ENCODE peak calls at places on chromosomes 3 and 15, in five cellular contexts. One of them, this sample, is unnamed.

GRCh38 chr3:188296761-188297689 is 143.1 kb downstream of the LPP start:
- DNase-seq in IMR-90: peak; percentile 83
- DNase-seq in HuH-7.5: no peak
- DNase-seq in psoas muscle: no peak
- DNase-seq in activated CD4-positive, alpha-beta T cell treated with anti-CD3 and anti-CD28 coated beads, Interleukin-2, amount 10 ng/mL, durations not matched to agents 24 days and 14 days: no peak
- DNase-seq in this sample: no peak

GRCh38 chr3:178152988-178153387 is 383.2 kb upstream of the KCNMB2 start:
- DNase-seq in IMR-90: no peak
- DNase-seq in HuH-7.5: no peak
- DNase-seq in psoas muscle: no peak
- DNase-seq in activated CD4-positive, alpha-beta T cell treated with anti-CD3 and anti-CD28 coated beads, Interleukin-2, amount 10 ng/mL, durations not matched to agents 24 days and 14 days: no peak
- DNase-seq in this sample: no peak

GRCh38 chr15:74768771-74769342 is 13.0 kb upstream of the CSK start:
- DNase-seq in IMR-90: peak; percentile 41
- DNase-seq in HuH-7.5: peak; percentile 95
- DNase-seq in psoas muscle: peak; percentile 78
- DNase-seq in activated CD4-positive, alpha-beta T cell treated with anti-CD3 and anti-CD28 coated beads, Interleukin-2, amount 10 ng/mL, durations not matched to agents 24 days and 14 days: peak; percentile 90
- DNase-seq in this sample: no peak

GRCh38 chr15:62209821-62210220 is 44.7 kb upstream of the C2CD4B start:
- DNase-seq in IMR-90: no peak
- DNase-seq in HuH-7.5: no peak
- DNase-seq in psoas muscle: no peak
- DNase-seq in activated CD4-positive, alpha-beta T cell treated with anti-CD3 and anti-CD28 coated beads, Interleukin-2, amount 10 ng/mL, durations not matched to agents 24 days and 14 days: no peak
- DNase-seq in this sample: no peak

GRCh38 chr3:83523470-83524073 is 1435.2 kb upstream of the CADM2 start:
- DNase-seq in IMR-90: no peak
- DNase-seq in HuH-7.5: peak; percentile 2
- DNase-seq in psoas muscle: no peak
- DNase-seq in activated CD4-positive, alpha-beta T cell treated with anti-CD3 and anti-CD28 coated beads, Interleukin-2, amount 10 ng/mL, durations not matched to agents 24 days and 14 days: no peak
- DNase-seq in this sample: no peak

GRCh38 chr3:196967412-196968232 is 1.0 kb downstream of the PIGZ start:
- DNase-seq in IMR-90: no peak
- DNase-seq in HuH-7.5: no peak
- DNase-seq in psoas muscle: no peak
- DNase-seq in activated CD4-positive, alpha-beta T cell treated with anti-CD3 and anti-CD28 coated beads, Interleukin-2, amount 10 ng/mL, durations not matched to agents 24 days and 14 days: no peak
- DNase-seq in this sample: no peak

GRCh38 chr3:13281657-13282527 is 138.2 kb downstream of the NUP210 start:
- DNase-seq in IMR-90: no peak
- DNase-seq in HuH-7.5: peak; percentile 97
- DNase-seq in psoas muscle: peak; percentile 63
- DNase-seq in activated CD4-positive, alpha-beta T cell treated with anti-CD3 and anti-CD28 coated beads, Interleukin-2, amount 10 ng/mL, durations not matched to agents 24 days and 14 days: no peak
- DNase-seq in this sample: peak; percentile 80

GRCh38 chr15:29270169-29270955 is 740 bp upstream of the NSMCE3 start:
- DNase-seq in IMR-90: peak; percentile 73
- DNase-seq in HuH-7.5: no peak
- DNase-seq in psoas muscle: no peak
- DNase-seq in activated CD4-positive, alpha-beta T cell treated with anti-CD3 and anti-CD28 coated beads, Interleukin-2, amount 10 ng/mL, durations not matched to agents 24 days and 14 days: peak; percentile 78
- DNase-seq in this sample: no peak

GRCh38 chr15:31328425-31328998 is 1.9 kb downstream of the KLF13 start:
- DNase-seq in IMR-90: peak; percentile 49
- DNase-seq in HuH-7.5: peak; percentile 49
- DNase-seq in psoas muscle: no peak
- DNase-seq in activated CD4-positive, alpha-beta T cell treated with anti-CD3 and anti-CD28 coated beads, Interleukin-2, amount 10 ng/mL, durations not matched to agents 24 days and 14 days: peak; percentile 91
- DNase-seq in this sample: no peak

GRCh38 chr3:156760333-156760732 is 65.8 kb upstream of the LEKR1 start:
- DNase-seq in IMR-90: no peak
- DNase-seq in HuH-7.5: no peak
- DNase-seq in psoas muscle: no peak
- DNase-seq in activated CD4-positive, alpha-beta T cell treated with anti-CD3 and anti-CD28 coated beads, Interleukin-2, amount 10 ng/mL, durations not matched to agents 24 days and 14 days: no peak
- DNase-seq in this sample: no peak

GRCh38 chr15:66825139-66825538 is 123.1 kb downstream of the SMAD6 start:
- DNase-seq in IMR-90: no peak
- DNase-seq in HuH-7.5: no peak
- DNase-seq in psoas muscle: no peak
- DNase-seq in activated CD4-positive, alpha-beta T cell treated with anti-CD3 and anti-CD28 coated beads, Interleukin-2, amount 10 ng/mL, durations not matched to agents 24 days and 14 days: no peak
- DNase-seq in this sample: no peak

GRCh38 chr3:106769045-106769444 is 608.2 kb upstream of the CCDC54 start:
- DNase-seq in IMR-90: no peak
- DNase-seq in HuH-7.5: no peak
- DNase-seq in psoas muscle: no peak
- DNase-seq in activated CD4-positive, alpha-beta T cell treated with anti-CD3 and anti-CD28 coated beads, Interleukin-2, amount 10 ng/mL, durations not matched to agents 24 days and 14 days: no peak
- DNase-seq in this sample: no peak

GRCh38 chr15:101295607-101296225 is 668 bp upstream of the SNRPA1 start:
- DNase-seq in IMR-90: peak; percentile 72
- DNase-seq in HuH-7.5: peak; percentile 77
- DNase-seq in psoas muscle: no peak
- DNase-seq in activated CD4-positive, alpha-beta T cell treated with anti-CD3 and anti-CD28 coated beads, Interleukin-2, amount 10 ng/mL, durations not matched to agents 24 days and 14 days: no peak
- DNase-seq in this sample: no peak

GRCh38 chr3:69967156-69967555 is 32.4 kb upstream of the SAMMSON start:
- DNase-seq in IMR-90: no peak
- DNase-seq in HuH-7.5: no peak
- DNase-seq in psoas muscle: no peak
- DNase-seq in activated CD4-positive, alpha-beta T cell treated with anti-CD3 and anti-CD28 coated beads, Interleukin-2, amount 10 ng/mL, durations not matched to agents 24 days and 14 days: no peak
- DNase-seq in this sample: no peak

GRCh38 chr3:178097576-178097975 is 438.7 kb upstream of the KCNMB2 start:
- DNase-seq in IMR-90: peak; percentile 95
- DNase-seq in HuH-7.5: no peak
- DNase-seq in psoas muscle: no peak
- DNase-seq in activated CD4-positive, alpha-beta T cell treated with anti-CD3 and anti-CD28 coated beads, Interleukin-2, amount 10 ng/mL, durations not matched to agents 24 days and 14 days: no peak
- DNase-seq in this sample: no peak

GRCh38 chr3:69129531-69129930 is 7.1 kb upstream of the LMOD3 start:
- DNase-seq in IMR-90: no peak
- DNase-seq in HuH-7.5: no peak
- DNase-seq in psoas muscle: no peak
- DNase-seq in activated CD4-positive, alpha-beta T cell treated with anti-CD3 and anti-CD28 coated beads, Interleukin-2, amount 10 ng/mL, durations not matched to agents 24 days and 14 days: no peak
- DNase-seq in this sample: no peak

GRCh38 chr15:68230157-68231100 is 901 bp upstream of the CLN6 start:
- DNase-seq in IMR-90: peak; percentile 10
- DNase-seq in HuH-7.5: no peak
- DNase-seq in psoas muscle: no peak
- DNase-seq in activated CD4-positive, alpha-beta T cell treated with anti-CD3 and anti-CD28 coated beads, Interleukin-2, amount 10 ng/mL, durations not matched to agents 24 days and 14 days: peak; percentile 58
- DNase-seq in this sample: no peak

GRCh38 chr3:150268426-150269321 is 139.4 kb upstream of the TSC22D2 start:
- DNase-seq in IMR-90: peak; percentile 66
- DNase-seq in HuH-7.5: peak; percentile 31
- DNase-seq in psoas muscle: no peak
- DNase-seq in activated CD4-positive, alpha-beta T cell treated with anti-CD3 and anti-CD28 coated beads, Interleukin-2, amount 10 ng/mL, durations not matched to agents 24 days and 14 days: no peak
- DNase-seq in this sample: no peak

GRCh38 chr3:45967724-45968123 is 24.5 kb downstream of the CXCR6 start:
- DNase-seq in IMR-90: no peak
- DNase-seq in HuH-7.5: no peak
- DNase-seq in psoas muscle: peak; percentile 77
- DNase-seq in activated CD4-positive, alpha-beta T cell treated with anti-CD3 and anti-CD28 coated beads, Interleukin-2, amount 10 ng/mL, durations not matched to agents 24 days and 14 days: no peak
- DNase-seq in this sample: no peak

GRCh38 chr15:74134387-74135027 is 4.1 kb downstream of the ISLR2 start:
- DNase-seq in IMR-90: peak; percentile 23
- DNase-seq in HuH-7.5: no peak
- DNase-seq in psoas muscle: peak; percentile 78
- DNase-seq in activated CD4-positive, alpha-beta T cell treated with anti-CD3 and anti-CD28 coated beads, Interleukin-2, amount 10 ng/mL, durations not matched to agents 24 days and 14 days: peak; percentile 74
- DNase-seq in this sample: peak; percentile 80

GRCh38 chr15:69857686-69858391 is 239.9 kb downstream of the TLE3 start:
- DNase-seq in IMR-90: no peak
- DNase-seq in HuH-7.5: no peak
- DNase-seq in psoas muscle: no peak
- DNase-seq in activated CD4-positive, alpha-beta T cell treated with anti-CD3 and anti-CD28 coated beads, Interleukin-2, amount 10 ng/mL, durations not matched to agents 24 days and 14 days: peak; percentile 58
- DNase-seq in this sample: no peak

GRCh38 chr15:67838789-67839332 is 984 bp downstream of the RNU6-1 start:
- DNase-seq in IMR-90: no peak
- DNase-seq in HuH-7.5: peak; percentile 97
- DNase-seq in psoas muscle: peak; percentile 85
- DNase-seq in activated CD4-positive, alpha-beta T cell treated with anti-CD3 and anti-CD28 coated beads, Interleukin-2, amount 10 ng/mL, durations not matched to agents 24 days and 14 days: no peak
- DNase-seq in this sample: peak; percentile 74

GRCh38 chr3:23304424-23304823 is 101.3 kb downstream of the UBE2E2 start:
- DNase-seq in IMR-90: peak; percentile 7
- DNase-seq in HuH-7.5: no peak
- DNase-seq in psoas muscle: no peak
- DNase-seq in activated CD4-positive, alpha-beta T cell treated with anti-CD3 and anti-CD28 coated beads, Interleukin-2, amount 10 ng/mL, durations not matched to agents 24 days and 14 days: no peak
- DNase-seq in this sample: no peak

GRCh38 chr3:49554639-49555265 is 475 bp downstream of the BSN start:
- DNase-seq in IMR-90: peak; percentile 10
- DNase-seq in HuH-7.5: peak; percentile 66
- DNase-seq in psoas muscle: peak; percentile 82
- DNase-seq in activated CD4-positive, alpha-beta T cell treated with anti-CD3 and anti-CD28 coated beads, Interleukin-2, amount 10 ng/mL, durations not matched to agents 24 days and 14 days: peak; percentile 92
- DNase-seq in this sample: peak; percentile 60

GRCh38 chr3:23671901-23672589 is 133.7 kb upstream of the UBE2E1 start:
- DNase-seq in IMR-90: no peak
- DNase-seq in HuH-7.5: no peak
- DNase-seq in psoas muscle: peak; percentile 56
- DNase-seq in activated CD4-positive, alpha-beta T cell treated with anti-CD3 and anti-CD28 coated beads, Interleukin-2, amount 10 ng/mL, durations not matched to agents 24 days and 14 days: no peak
- DNase-seq in this sample: no peak

GRCh38 chr3:152172465-152172864 is 96.3 kb upstream of the MBNL1 start:
- DNase-seq in IMR-90: no peak
- DNase-seq in HuH-7.5: no peak
- DNase-seq in psoas muscle: no peak
- DNase-seq in activated CD4-positive, alpha-beta T cell treated with anti-CD3 and anti-CD28 coated beads, Interleukin-2, amount 10 ng/mL, durations not matched to agents 24 days and 14 days: no peak
- DNase-seq in this sample: no peak

GRCh38 chr15:69893863-69894262 is 203.9 kb downstream of the TLE3 start:
- DNase-seq in IMR-90: peak; percentile 60
- DNase-seq in HuH-7.5: no peak
- DNase-seq in psoas muscle: peak; percentile 80
- DNase-seq in activated CD4-positive, alpha-beta T cell treated with anti-CD3 and anti-CD28 coated beads, Interleukin-2, amount 10 ng/mL, durations not matched to agents 24 days and 14 days: no peak
- DNase-seq in this sample: no peak

GRCh38 chr15:70442211-70442610 is 321.1 kb downstream of the UACA start:
- DNase-seq in IMR-90: no peak
- DNase-seq in HuH-7.5: no peak
- DNase-seq in psoas muscle: no peak
- DNase-seq in activated CD4-positive, alpha-beta T cell treated with anti-CD3 and anti-CD28 coated beads, Interleukin-2, amount 10 ng/mL, durations not matched to agents 24 days and 14 days: no peak
- DNase-seq in this sample: no peak

GRCh38 chr3:55453871-55454496 is 33.1 kb downstream of the WNT5A start:
- DNase-seq in IMR-90: no peak
- DNase-seq in HuH-7.5: no peak
- DNase-seq in psoas muscle: no peak
- DNase-seq in activated CD4-positive, alpha-beta T cell treated with anti-CD3 and anti-CD28 coated beads, Interleukin-2, amount 10 ng/mL, durations not matched to agents 24 days and 14 days: no peak
- DNase-seq in this sample: no peak

GRCh38 chr3:185465471-185465870 is 33.4 kb downstream of the TMEM41A start:
- DNase-seq in IMR-90: no peak
- DNase-seq in HuH-7.5: no peak
- DNase-seq in psoas muscle: no peak
- DNase-seq in activated CD4-positive, alpha-beta T cell treated with anti-CD3 and anti-CD28 coated beads, Interleukin-2, amount 10 ng/mL, durations not matched to agents 24 days and 14 days: no peak
- DNase-seq in this sample: no peak

GRCh38 chr3:167669699-167670098 is 16.0 kb upstream of the WDR49 start:
- DNase-seq in IMR-90: no peak
- DNase-seq in HuH-7.5: no peak
- DNase-seq in psoas muscle: no peak
- DNase-seq in activated CD4-positive, alpha-beta T cell treated with anti-CD3 and anti-CD28 coated beads, Interleukin-2, amount 10 ng/mL, durations not matched to agents 24 days and 14 days: no peak
- DNase-seq in this sample: no peak

GRCh38 chr3:97817965-97818364 is 3.8 kb upstream of the CRYBG3 start:
- DNase-seq in IMR-90: no peak
- DNase-seq in HuH-7.5: no peak
- DNase-seq in psoas muscle: no peak
- DNase-seq in activated CD4-positive, alpha-beta T cell treated with anti-CD3 and anti-CD28 coated beads, Interleukin-2, amount 10 ng/mL, durations not matched to agents 24 days and 14 days: no peak
- DNase-seq in this sample: no peak

This sample was measured in right lobe of liver.